ENCODE peak calls at places on chromosome 21, in nine cellular contexts. V, T, F, S, D, U, P, Q and L are unnamed samples.

GRCh38 chr21:14991957-14992356 is 72.8 kb downstream of the NRIP1 start:
- DNase-seq in V (no peak), T (no peak), F (no peak), S (no peak), D (no peak), U (no peak), P (no peak), Q (no peak), L (no peak)

GRCh38 chr21:20882462-20883415 is 115.5 kb upstream of the NCAM2 start:
- DNase-seq in V (peak; percentile 20), T (peak; percentile 69), F (peak; percentile 2), S (no peak), D (no peak), U (peak; percentile 74), P (peak; percentile 23), Q (peak; percentile 64), L (peak; percentile 28)

GRCh38 chr21:42319368-42319767 is 4.2 kb upstream of the TFF3 start:
- DNase-seq in V (no peak), T (no peak), F (no peak), S (peak; percentile 71), D (no peak), U (no peak), P (no peak), Q (no peak), L (peak; percentile 51)

GRCh38 chr21:34511154-34511553 is 856 bp downstream of the KCNE1 start:
- DNase-seq in V (peak; percentile 66), T (no peak), F (no peak), S (no peak), D (no peak), U (no peak), P (no peak), Q (peak; percentile 21), L (no peak)

GRCh38 chr21:27495836-27496235 is 528.9 kb upstream of the ADAMTS5 start:
- DNase-seq in V (no peak), T (no peak), F (no peak), S (no peak), D (no peak), U (no peak), P (no peak), Q (no peak), L (no peak)

GRCh38 chr21:32412998-32413504 is 545 bp downstream of the EVA1C start:
- DNase-seq in V (no peak), T (no peak), F (no peak), S (peak; percentile 82), D (no peak), U (no peak), P (no peak), Q (no peak), L (peak; percentile 77)

GRCh38 chr21:34351786-34352241 is 12.0 kb upstream of the KCNE2 start:
- DNase-seq in V (peak; percentile 38), T (peak; percentile 79), F (peak; percentile 13), S (no peak), D (no peak), U (peak; percentile 86), P (peak; percentile 59), Q (peak; percentile 53), L (peak; percentile 50)

GRCh38 chr21:17048974-17049373 is 463.9 kb upstream of the CXADR start:
- DNase-seq in V (no peak), T (no peak), F (no peak), S (no peak), D (no peak), U (no peak), P (no peak), Q (no peak), L (no peak)

GRCh38 chr21:38857152-38857825 is 51.6 kb downstream of the ETS2 start:
- DNase-seq in V (no peak), T (no peak), F (no peak), S (no peak), D (no peak), U (no peak), P (peak; percentile 32), Q (no peak), L (no peak)

GRCh38 chr21:33309778-33310177 is 15.0 kb upstream of the IFNAR1 start:
- DNase-seq in V (no peak), T (no peak), F (no peak), S (no peak), D (no peak), U (no peak), P (no peak), Q (no peak), L (no peak)

GRCh38 chr21:34526618-34527290 is 14.7 kb upstream of the KCNE1 start:
- DNase-seq in V (peak; percentile 99), T (peak; percentile 67), F (peak; percentile 100), S (no peak), D (peak; percentile 100), U (no peak), P (no peak), Q (peak; percentile 99), L (peak; percentile 82)

GRCh38 chr21:30345014-30345413 is 3.4 kb downstream of the KRTAP23-1 start:
- DNase-seq in V (no peak), T (peak; percentile 8), F (no peak), S (no peak), D (no peak), U (no peak), P (no peak), Q (peak; percentile 18), L (no peak)

GRCh38 chr21:41764558-41765392 is 2.1 kb downstream of the RIPK4 start:
- DNase-seq in V (no peak), T (no peak), F (no peak), S (peak; percentile 78), D (no peak), U (no peak), P (no peak), Q (no peak), L (no peak)

GRCh38 chr21:33748903-33749302 is 106.6 kb downstream of the ITSN1 start:
- DNase-seq in V (no peak), T (no peak), F (no peak), S (no peak), D (no peak), U (no peak), P (no peak), Q (no peak), L (no peak)

GRCh38 chr21:26444646-26445045 is 128.4 kb downstream of the CYYR1 start:
- DNase-seq in V (no peak), T (no peak), F (no peak), S (no peak), D (no peak), U (no peak), P (no peak), Q (no peak), L (no peak)

GRCh38 chr21:25722631-25723030 is 12.1 kb downstream of the ATP5PF start:
- DNase-seq in V (no peak), T (no peak), F (no peak), S (no peak), D (no peak), U (no peak), P (no peak), Q (no peak), L (no peak)

GRCh38 chr21:37079211-37079824 is 6.3 kb downstream of the TTC3 start:
- DNase-seq in V (peak; percentile 24), T (no peak), F (no peak), S (no peak), D (no peak), U (peak; percentile 77), P (no peak), Q (no peak), L (no peak)
- H3K4me3 ChIP-seq in V (no peak overlapping the region), T (no peak overlapping the region), F (no peak overlapping the region), S (no peak overlapping the region), D (no peak overlapping the region), U (peak overlapping the region; percentile 36), P (no peak overlapping the region), Q (no peak overlapping the region), L (no peak overlapping the region)

GRCh38 chr21:44723177-44724131 is 12.1 kb upstream of the TSPEAR start:
- DNase-seq in V (peak; percentile 31), T (peak; percentile 48), F (no peak), S (peak; percentile 68), D (no peak), U (no peak), P (no peak), Q (peak; percentile 64), L (no peak)
- H3K9ac ChIP-seq in V (no peak overlapping the region), T (no peak overlapping the region), F (no peak overlapping the region), S (no peak overlapping the region), D (no peak overlapping the region), U (no peak overlapping the region), P (no peak overlapping the region), Q (peak overlapping the region; percentile 44), L (no peak overlapping the region)

GRCh38 chr21:45104560-45104959 is 30.2 kb downstream of the ADARB1 start:
- DNase-seq in V (peak; percentile 20), T (no peak), F (no peak), S (no peak), D (no peak), U (no peak), P (no peak), Q (no peak), L (peak; percentile 68)
- H3K4me3 ChIP-seq in V (no peak overlapping the region), T (no peak overlapping the region), F (no peak overlapping the region), S (no peak overlapping the region), D (no peak overlapping the region), U (no peak overlapping the region), P (no peak overlapping the region), Q (no peak overlapping the region), L (no peak overlapping the region)

GRCh38 chr21:44510508-44511218 is 29.3 kb downstream of the KRTAP10-1 start:
- DNase-seq in V (peak; percentile 62), T (peak; percentile 85), F (no peak), S (peak; percentile 86), D (no peak), U (peak; percentile 87), P (peak; percentile 90), Q (peak; percentile 74), L (peak; percentile 70)
- H3K9ac ChIP-seq in V (no peak overlapping the region), T (no peak overlapping the region), F (no peak overlapping the region), S (no peak overlapping the region), D (no peak overlapping the region), U (no peak overlapping the region), P (no peak overlapping the region), Q (peak overlapping the region; percentile 16), L (no peak overlapping the region)

DNA sequence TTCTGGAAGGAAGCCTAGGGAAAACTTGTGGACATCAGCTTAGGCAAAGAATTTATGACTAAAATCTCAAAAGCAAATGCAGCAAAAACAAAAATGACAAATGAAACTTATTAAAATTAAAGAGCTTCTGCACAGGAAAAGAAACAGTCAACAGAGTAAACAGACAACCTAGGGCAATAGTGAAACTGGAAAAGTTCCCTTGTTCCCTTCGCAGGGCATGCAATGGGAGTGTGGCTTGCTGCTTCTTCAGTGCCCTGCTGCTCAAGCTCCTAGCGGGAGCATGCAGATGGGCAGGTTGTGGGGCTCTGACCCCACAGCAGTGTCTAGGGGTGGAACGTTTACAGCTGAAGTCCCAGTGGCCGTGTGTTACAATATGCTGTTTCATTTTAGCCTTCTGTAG is 1797.4 kb downstream of the NCAM2 start:
- DNase-seq in V (no peak), T (no peak), F (no peak), S (no peak), D (no peak), U (no peak), P (no peak), Q (no peak), L (no peak)
- H3K4me3 ChIP-seq in V (no peak overlapping the region), T (no peak overlapping the region), F (no peak overlapping the region), S (no peak overlapping the region), D (no peak overlapping the region), U (no peak overlapping the region), P (no peak overlapping the region), Q (no peak overlapping the region), L (no peak overlapping the region)